ENCODE peak calls at places on chromosomes 11 and 22, in six cellular contexts. X is A673, B is right lobe of liver, K is kidney, Z is cardiac muscle cell, I is esophagus squamous epithelium. A is an unnamed sample.

GRCh38 chr11:110087820-110088534 is 5.2 kb upstream of the ZC3H12C start:
- DNase-seq in X (no peak), B (no peak), K (no peak), Z (peak; percentile 80), I (no peak), A (no peak)

GRCh38 chr11:117591316-117592039 is 205.5 kb downstream of the DSCAML1 start:
- DNase-seq in X (no peak), B (no peak), K (no peak), Z (no peak), I (no peak), A (no peak)

GRCh38 chr11:116420770-116421528 is 351.8 kb downstream of the BUD13 start:
- DNase-seq in X (peak; percentile 35), B (no peak), K (no peak), Z (peak; percentile 5), I (no peak), A (peak; percentile 67)

GRCh38 chr22:37063436-37064420 is 12.2 kb downstream of the KCTD17 start:
- DNase-seq in X (no peak), B (peak; percentile 66), K (peak; percentile 67), Z (no peak), I (no peak), A (no peak)

GRCh38 chr11:69443968-69444364 is 37.5 kb upstream of the LINC01488 start:
- DNase-seq in X (no peak), B (peak; percentile 54), K (no peak), Z (peak; percentile 54), I (no peak), A (no peak)

GRCh38 chr11:104968856-104969776 is 742 bp upstream of the CASP4 start:
- DNase-seq in X (peak; percentile 64), B (peak; percentile 57), K (peak; percentile 54), Z (peak; percentile 67), I (no peak), A (no peak)

GRCh38 chr11:30197869-30198268 is 32.9 kb upstream of the FSHB start:
- DNase-seq in X (no peak), B (no peak), K (no peak), Z (no peak), I (no peak), A (peak; percentile 89)

GRCh38 chr11:83502041-83502440 is 215.9 kb upstream of the CCDC90B start:
- DNase-seq in X (no peak), B (no peak), K (no peak), Z (no peak), I (no peak), A (peak; percentile 67)

GRCh38 chr11:13834463-13834862 is 128.1 kb upstream of the SPON1 start:
- DNase-seq in X (peak; percentile 2), B (no peak), K (no peak), Z (no peak), I (no peak), A (no peak)

GRCh38 chr11:10695821-10696220 is 2.3 kb upstream of the IRAG1 start:
- DNase-seq in X (no peak), B (no peak), K (no peak), Z (no peak), I (no peak), A (no peak)

DNA sequence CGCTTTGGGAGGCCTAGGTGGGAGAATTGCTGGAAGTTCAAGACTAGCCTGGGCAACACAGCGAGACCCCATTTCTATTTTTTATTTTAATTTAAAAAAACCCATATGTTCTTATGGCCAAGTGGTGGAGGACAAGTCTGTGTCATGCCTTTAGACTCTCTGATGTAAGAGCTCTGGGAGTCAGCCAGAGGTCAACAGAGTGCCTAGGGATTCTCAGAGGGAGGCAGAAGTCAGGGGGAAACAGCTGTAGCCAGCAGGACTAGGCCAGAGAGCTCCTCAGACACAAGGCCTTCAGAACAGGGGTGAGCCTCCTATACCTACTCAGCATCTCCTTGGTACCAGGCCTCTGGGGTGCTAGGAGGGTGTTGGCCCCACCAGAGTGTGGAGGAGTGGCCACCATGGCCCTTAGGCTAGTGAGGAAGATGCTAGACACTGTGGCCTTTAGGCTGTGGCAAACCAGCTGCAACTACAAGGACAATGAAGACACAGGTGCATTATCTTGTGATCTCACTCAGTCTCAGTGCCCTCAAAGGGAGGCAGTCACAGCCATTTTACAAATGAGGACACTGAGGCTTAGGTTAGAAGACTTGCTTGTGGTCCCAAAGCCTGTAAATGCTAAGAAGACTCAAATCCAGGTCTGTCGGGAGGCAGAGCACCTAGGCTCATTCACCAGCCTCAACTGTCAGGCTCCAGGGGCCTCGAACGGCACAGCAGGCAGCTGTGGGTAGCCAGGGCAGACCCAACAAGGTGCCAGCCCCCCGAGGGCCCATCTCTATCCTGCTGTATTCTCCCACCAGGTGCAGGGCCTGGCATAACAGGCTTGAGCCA is 5.0 kb downstream of the ZP1 start:
- DNase-seq in X (no peak), B (no peak), K (no peak), Z (peak; percentile 91), I (no peak), A (no peak)
- H3K27ac ChIP-seq in X (no peak overlapping the region), B (no peak overlapping the region), K (no peak overlapping the region), Z (no peak overlapping the region), I (peak overlapping the region; percentile 26), A (no peak overlapping the region)

DNA sequence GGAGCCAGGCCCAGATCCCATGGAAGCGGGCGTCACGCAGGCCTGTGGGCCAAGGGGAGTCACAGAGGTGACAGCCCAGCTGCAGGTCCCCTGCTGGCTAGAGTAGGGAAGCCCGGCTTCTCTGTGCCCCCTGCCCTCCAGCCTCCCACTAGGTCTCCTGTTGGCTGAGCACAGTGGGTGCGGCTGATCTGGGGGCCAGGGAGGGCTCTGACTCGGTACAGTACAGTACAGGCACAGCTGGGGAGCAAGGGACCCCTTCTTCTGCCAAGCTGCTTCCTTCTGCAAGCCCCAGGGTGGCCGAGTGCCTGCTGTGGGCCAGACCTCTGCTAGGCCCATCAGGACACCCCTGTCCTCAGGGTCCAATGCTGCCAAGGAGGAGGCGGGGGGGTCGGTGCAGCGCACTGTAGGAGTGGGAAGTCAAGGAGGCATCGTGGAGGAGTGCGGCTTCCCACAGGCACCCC is 10.1 kb downstream of the SUSD2 start:
- DNase-seq in X (no peak), B (peak; percentile 35), K (peak; percentile 65), Z (no peak), I (no peak), A (no peak)
- H3K27ac ChIP-seq in X (no peak overlapping the region), B (no peak overlapping the region), K (no peak overlapping the region), Z (no peak overlapping the region), I (no peak overlapping the region), A (no peak overlapping the region)

DNA sequence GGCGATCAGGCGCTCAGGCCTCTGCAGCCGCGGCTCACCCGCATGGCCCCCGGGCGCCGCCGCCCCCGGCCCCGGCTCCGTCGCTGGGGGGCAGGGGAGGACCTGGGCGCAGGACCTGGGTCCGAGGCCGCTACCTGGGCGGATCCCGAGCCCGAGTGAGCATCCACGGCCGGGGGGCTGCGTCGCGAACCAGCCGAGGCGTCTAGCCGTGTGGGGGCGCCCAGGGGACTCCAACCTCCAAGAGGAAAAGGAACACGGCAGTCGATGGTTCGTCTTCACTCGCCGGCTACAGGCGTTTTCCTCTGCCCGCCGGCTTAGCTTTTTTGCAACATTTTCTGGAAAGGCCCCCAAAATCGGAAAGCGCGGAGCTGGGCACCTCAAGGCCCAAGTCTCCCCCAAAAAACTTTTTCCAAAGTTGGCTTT is 698 bp downstream of the PDGFB start:
- DNase-seq in X (peak; percentile 39), B (no peak), K (no peak), Z (no peak), I (no peak), A (no peak)
- H3K27ac ChIP-seq in X (no peak overlapping the region), B (peak overlapping the region; percentile 66), K (peak overlapping the region; percentile 37), Z (no peak overlapping the region), I (peak overlapping the region; percentile 77), A (peak overlapping the region; percentile 76)

GRCh38 chr22:21734540-21735197 is 925 bp downstream of the YPEL1 start:
- DNase-seq in X (no peak), B (no peak), K (no peak), Z (no peak), I (no peak), A (no peak)
- H3K27ac ChIP-seq in X (peak overlapping the region; percentile 55), B (no peak overlapping the region), K (no peak overlapping the region), Z (no peak overlapping the region), I (peak overlapping the region; percentile 92), A (no peak overlapping the region)

DNA sequence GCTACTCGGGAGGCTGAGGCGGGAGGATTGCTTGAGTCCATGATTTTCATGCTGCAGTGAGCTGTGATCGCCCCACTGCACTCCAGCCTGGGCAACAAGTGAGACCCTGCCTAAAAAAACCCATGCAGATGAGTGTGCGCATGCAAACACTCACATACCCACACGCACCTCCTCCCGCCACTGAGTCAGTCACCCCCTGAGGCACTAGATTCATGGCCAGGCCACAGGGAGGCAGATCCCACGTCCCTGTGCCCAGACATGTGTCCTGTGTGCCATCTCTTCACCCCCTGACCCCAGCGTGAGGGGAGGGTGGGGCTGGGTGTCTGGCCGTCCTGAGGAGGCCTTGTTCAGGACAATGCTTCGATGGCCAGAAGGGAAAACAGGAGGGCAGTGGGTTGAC is 15.5 kb downstream of the RELT start:
- DNase-seq in X (no peak), B (peak; percentile 45), K (no peak), Z (no peak), I (no peak), A (no peak)
- H3K27ac ChIP-seq in X (no peak overlapping the region), B (no peak overlapping the region), K (no peak overlapping the region), Z (no peak overlapping the region), I (no peak overlapping the region), A (no peak overlapping the region)

DNA sequence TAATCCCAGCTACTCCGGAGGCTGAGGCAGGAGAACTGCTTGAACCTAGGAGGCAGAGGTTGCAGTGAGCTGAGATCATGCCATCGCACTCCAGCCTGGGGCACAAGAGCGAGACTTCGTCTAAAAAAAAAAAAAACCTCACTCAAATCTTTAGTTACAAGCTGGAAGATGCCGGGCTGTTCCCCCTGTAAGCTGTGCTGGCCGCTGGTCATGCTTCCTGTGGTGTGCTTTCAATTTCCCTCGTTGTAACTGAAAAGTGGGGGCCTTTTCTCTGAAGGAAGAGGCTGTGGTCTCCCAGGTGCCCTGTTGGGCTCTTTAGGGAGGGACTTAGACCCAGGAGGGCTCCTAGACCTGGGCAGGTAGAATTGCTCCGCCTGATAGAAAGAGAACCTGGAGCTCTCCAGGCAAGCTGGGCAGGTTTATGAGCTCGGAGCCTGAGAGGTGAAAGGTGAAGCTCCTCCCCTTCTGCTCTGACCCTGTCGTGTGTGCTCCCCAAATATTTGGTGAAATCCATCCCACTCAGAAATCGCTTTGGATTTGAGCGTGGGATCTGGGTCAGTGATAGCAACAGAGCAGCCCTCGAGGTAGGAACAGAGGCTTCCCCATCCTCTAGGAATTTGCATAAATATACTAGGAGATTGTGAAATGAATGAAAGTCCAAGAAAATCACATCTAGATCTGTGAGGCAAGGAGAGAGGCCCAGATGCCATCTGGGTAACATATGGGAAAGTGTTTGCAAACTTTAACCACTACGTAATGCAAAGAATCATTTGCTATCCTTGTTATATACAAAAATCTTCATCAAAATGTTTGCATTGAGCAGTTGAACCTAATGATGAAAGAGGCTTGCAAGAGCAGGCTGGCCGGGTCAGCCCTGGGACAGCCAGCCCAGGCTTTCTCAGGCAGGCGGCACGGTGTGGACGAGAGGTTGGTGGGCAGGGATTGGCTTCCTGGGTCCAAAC is 154.3 kb downstream of the FBXO7 start:
- DNase-seq in X (no peak), B (no peak), K (no peak), Z (peak; percentile 59), I (no peak), A (no peak)
- H3K27ac ChIP-seq in X (no peak overlapping the region), B (peak overlapping the region; percentile 42), K (peak overlapping the region; percentile 26), Z (no peak overlapping the region), I (peak overlapping the region; percentile 95), A (no peak overlapping the region)

DNA sequence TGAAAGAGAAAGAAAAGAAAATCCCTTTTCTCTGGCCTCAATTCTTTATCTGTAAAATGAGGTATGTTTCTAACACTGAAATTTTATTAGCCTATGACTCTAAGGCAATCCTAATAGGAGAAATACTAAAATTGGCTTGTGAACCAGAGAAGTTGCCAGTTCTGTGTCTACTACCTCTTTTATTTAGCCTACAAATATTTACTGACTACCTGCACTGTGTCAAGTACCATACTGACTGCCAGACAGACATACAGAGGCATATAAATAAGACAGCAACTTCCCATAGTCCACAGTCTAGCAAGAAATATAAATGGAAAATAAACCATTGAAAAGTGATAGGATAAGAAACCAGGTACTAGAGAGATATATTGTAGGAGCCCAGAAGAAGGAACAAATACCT is 2.4 kb upstream of the SOX6 start:
- DNase-seq in X (no peak), B (no peak), K (no peak), Z (no peak), I (no peak), A (no peak)
- H3K27ac ChIP-seq in X (no peak overlapping the region), B (no peak overlapping the region), K (no peak overlapping the region), Z (no peak overlapping the region), I (no peak overlapping the region), A (no peak overlapping the region)